ENCODE peak calls at places on chromosome 5, in five cellular contexts. N, X, T, R and Q are unnamed samples.

GRCh38 chr5:59873113-59873512 is 20.4 kb downstream of the PDE4D start:
- DNase-seq in X (peak), T (no peak), N (no peak), R (no peak), Q (no peak)

GRCh38 chr5:6737043-6737941 is 24.1 kb downstream of the TENT4A start:
- DNase-seq in R (no peak), N (no peak), X (no peak), T (no peak), Q (no peak)

GRCh38 chr5:54243483-54244080 is 66.8 kb downstream of the ARL15 start:
- DNase-seq in X (peak), T (peak), N (no peak), R (peak), Q (peak)

GRCh38 chr5:92391-93220 is 638 bp downstream of the PLEKHG4B start:
- DNase-seq in X (no peak), R (no peak), T (no peak), N (no peak), Q (no peak)

GRCh38 chr5:54721951-54722654 is 204.5 kb downstream of the SNX18 start:
- DNase-seq in N (no peak), T (no peak), R (no peak), X (no peak), Q (no peak)

GRCh38 chr5:93273176-93273575 is 307.8 kb downstream of the NR2F1-AS1 start:
- DNase-seq in R (no peak), X (peak), N (no peak), T (no peak), Q (no peak)

GRCh38 chr5:149341846-149342245 is 3.5 kb upstream of the GRPEL2 start:
- DNase-seq in X (no peak), N (no peak), R (no peak), T (no peak), Q (no peak)

GRCh38 chr5:149186506-149186905 is 45.2 kb downstream of the ABLIM3 start:
- DNase-seq in X (no peak), N (no peak), R (no peak), T (no peak), Q (no peak)

GRCh38 chr5:55004728-55005127 is 19.3 kb upstream of the GZMK start:
- DNase-seq in X (peak), R (no peak), T (no peak), N (no peak), Q (no peak)

GRCh38 chr5:9920696-9921095 is 290.5 kb upstream of the TAS2R1 start:
- DNase-seq in N (no peak), X (no peak), T (no peak), R (no peak), Q (no peak)

GRCh38 chr5:104048231-104048630 is 485.6 kb upstream of the NUDT12 start:
- DNase-seq in X (no peak), R (no peak), N (no peak), T (no peak), Q (no peak)

GRCh38 chr5:104049752-104050151 is 487.2 kb upstream of the NUDT12 start:
- DNase-seq in X (no peak), N (no peak), T (no peak), R (no peak), Q (no peak)

DNA sequence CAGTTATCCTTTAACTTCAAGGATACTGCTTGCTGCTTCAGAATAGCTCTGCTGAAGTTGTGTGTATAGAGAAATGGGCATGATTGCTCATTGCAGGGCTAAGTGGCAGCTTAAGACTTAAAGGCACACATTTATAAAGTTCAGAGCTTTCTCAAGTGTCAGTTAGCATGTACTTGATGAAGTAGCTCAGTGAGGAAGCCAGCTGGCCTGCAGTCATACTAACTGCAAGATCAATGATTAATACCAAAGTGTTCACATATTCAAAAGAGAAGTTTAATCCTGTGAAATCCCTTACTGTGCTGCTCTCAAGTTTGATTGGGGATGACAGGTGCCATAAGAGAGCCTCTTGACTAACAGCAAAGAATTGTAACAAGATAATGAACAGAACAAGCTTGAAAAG is 483.4 kb upstream of the NUDT12 start:
- DNase-seq in T (no peak), N (no peak), X (no peak), R (no peak), Q (no peak)
- H3K4me3 ChIP-seq in T (no peak), N (no peak), X (no peak), R (no peak), Q (no peak)

GRCh38 chr5:14147210-14147609 is 4.1 kb downstream of the TRIO start:
- DNase-seq in N (no peak), X (peak), R (no peak), T (no peak), Q (no peak)
- H3K4me3 ChIP-seq in N (no peak), X (peak), R (no peak), T (no peak), Q (no peak)

GRCh38 chr5:83531661-83532060 is 60.1 kb downstream of the VCAN start:
- DNase-seq in N (no peak), X (peak), T (no peak), R (no peak), Q (no peak)
- H3K4me3 ChIP-seq in N (no peak), X (no peak), T (no peak), R (no peak), Q (no peak)

GRCh38 chr5:141223112-141223783 is at the start of gene PCDHB14:
- DNase-seq in T (peak), X (peak), N (no peak), R (no peak), Q (no peak)
- H3K4me3 ChIP-seq in T (no peak), X (peak), N (no peak), R (peak), Q (peak)

GRCh38 chr5:178112545-178112944 is 787 bp upstream of the N4BP3 start:
- DNase-seq in R (no peak), T (no peak), N (no peak), X (no peak), Q (no peak)
- H3K4me3 ChIP-seq in R (no peak), T (peak), N (no peak), X (no peak), Q (no peak)

GRCh38 chr5:112594060-112594850 is 143.4 kb upstream of the APC start:
- DNase-seq in X (no peak), R (no peak), N (no peak), T (no peak), Q (no peak)
- H3K4me3 ChIP-seq in X (no peak), R (no peak), N (no peak), T (no peak), Q (no peak)